ENCODE peak calls at places on chromosomes 13 and 19, in nine cellular contexts. Y is body of pancreas; A is CD8-positive, alpha-beta T cell; H is sigmoid colon; G is Karpas-422; J is breast epithelium; U is tibial artery; M is neural progenitor cell; E is SK-N-SH. W is an unnamed sample.

GRCh38 chr13:94157705-94158218 is 321.7 kb downstream of the DCT start:
- DNase-seq in Y (no peak), A (no peak), H (no peak), G (no peak), J (no peak), U (peak), M (no peak), E (no peak), W (no peak)

GRCh38 chr19:39355253-39355652 is 13.0 kb downstream of the SAMD4B start:
- DNase-seq in Y (no peak), A (no peak), H (no peak), G (no peak), J (no peak), U (no peak), M (no peak), E (no peak), W (no peak)

GRCh38 chr19:33507021-33507956 is 14.3 kb downstream of the PEPD start:
- DNase-seq in Y (no peak), A (no peak), H (no peak), G (no peak), J (no peak), U (no peak), M (no peak), E (peak), W (no peak)

GRCh38 chr13:110759710-110760109 is 46.2 kb downstream of the ING1 start:
- DNase-seq in Y (no peak), A (no peak), H (no peak), G (no peak), J (no peak), U (no peak), M (no peak), E (no peak), W (no peak)

GRCh38 chr19:10543420-10544241 is at the start of gene ATG4D:
- DNase-seq in Y (peak), A (peak), H (peak), G (peak), J (peak), U (peak), M (peak), E (peak), W (peak)

GRCh38 chr13:21825801-21826200 is 154.9 kb downstream of the FGF9 start:
- DNase-seq in Y (no peak), A (no peak), H (no peak), G (no peak), J (no peak), U (no peak), M (no peak), E (no peak), W (no peak)

GRCh38 chr13:94515352-94515751 is 35.9 kb upstream of the DCT start:
- DNase-seq in Y (no peak), A (no peak), H (no peak), G (no peak), J (no peak), U (no peak), M (no peak), E (no peak), W (no peak)

GRCh38 chr13:109645831-109646230 is 140.6 kb downstream of the IRS2 start:
- DNase-seq in Y (no peak), A (no peak), H (no peak), G (no peak), J (no peak), U (no peak), M (no peak), E (no peak), W (no peak)

GRCh38 chr13:29926077-29926476 is 75.7 kb upstream of the UBL3 start:
- DNase-seq in Y (no peak), A (no peak), H (no peak), G (no peak), J (no peak), U (no peak), M (no peak), E (no peak), W (no peak)

GRCh38 chr19:33678796-33679195 is 57.0 kb downstream of the CHST8 start:
- DNase-seq in Y (no peak), A (no peak), H (peak), G (no peak), J (peak), U (peak), M (no peak), E (peak), W (no peak)

GRCh38 chr19:14871619-14872230 is 14.2 kb downstream of the OR7A17 start:
- DNase-seq in Y (no peak), A (no peak), H (no peak), G (peak), J (no peak), U (no peak), M (no peak), E (peak), W (no peak)

GRCh38 chr13:49062297-49062896 is 86.7 kb downstream of the FNDC3A start:
- DNase-seq in Y (no peak), A (no peak), H (no peak), G (no peak), J (no peak), U (no peak), M (no peak), E (no peak), W (no peak)

GRCh38 chr13:77511552-77511951 is 24.0 kb upstream of the SCEL start:
- DNase-seq in Y (no peak), A (no peak), H (no peak), G (no peak), J (no peak), U (no peak), M (no peak), E (no peak), W (no peak)

GRCh38 chr19:10419646-10420443 is 493 bp upstream of the PDE4A start:
- DNase-seq in Y (no peak), A (no peak), H (no peak), G (peak), J (no peak), U (no peak), M (peak), E (peak), W (no peak)

GRCh38 chr19:54674021-54674617 is 11.3 kb downstream of the LILRB4 start:
- DNase-seq in Y (no peak), A (no peak), H (no peak), G (peak), J (no peak), U (no peak), M (peak), E (peak), W (no peak)

GRCh38 chr13:43830481-43830873 is 43.7 kb upstream of the ENOX1 start:
- DNase-seq in Y (no peak), A (no peak), H (no peak), G (no peak), J (no peak), U (no peak), M (no peak), E (no peak), W (no peak)

GRCh38 chr13:53250272-53250875 is 221.8 kb downstream of the OLFM4 start:
- DNase-seq in Y (peak), A (no peak), H (no peak), G (peak), J (no peak), U (no peak), M (peak), E (peak), W (no peak)

GRCh38 chr19:40616941-40617340 is 15.8 kb downstream of the LTBP4 start:
- DNase-seq in Y (no peak), A (no peak), H (no peak), G (no peak), J (no peak), U (no peak), M (no peak), E (no peak), W (no peak)

GRCh38 chr19:16371540-16371986 is 46.9 kb downstream of the KLF2 start:
- DNase-seq in Y (no peak), A (peak), H (no peak), G (no peak), J (no peak), U (no peak), M (no peak), E (no peak), W (peak)

GRCh38 chr13:51919531-51919930 is 57.8 kb downstream of the CCDC70 start:
- DNase-seq in Y (no peak), A (no peak), H (no peak), G (no peak), J (no peak), U (no peak), M (no peak), E (no peak), W (no peak)

GRCh38 chr13:76597868-76598267 is 288.3 kb downstream of the KCTD12 start:
- DNase-seq in Y (no peak), A (no peak), H (no peak), G (no peak), J (no peak), U (no peak), M (no peak), E (no peak), W (no peak)

GRCh38 chr13:28636078-28636477 is 22.9 kb upstream of the POMP start:
- DNase-seq in Y (no peak), A (no peak), H (no peak), G (no peak), J (no peak), U (no peak), M (no peak), E (no peak), W (no peak)

GRCh38 chr19:35352177-35352447 is 4.4 kb downstream of the FFAR1 start:
- DNase-seq in Y (no peak), A (no peak), H (peak), G (no peak), J (peak), U (no peak), M (no peak), E (no peak), W (no peak)

GRCh38 chr13:112844879-112845278 is 124.1 kb upstream of the MCF2L start:
- DNase-seq in Y (no peak), A (no peak), H (no peak), G (no peak), J (no peak), U (no peak), M (no peak), E (no peak), W (no peak)

DNA sequence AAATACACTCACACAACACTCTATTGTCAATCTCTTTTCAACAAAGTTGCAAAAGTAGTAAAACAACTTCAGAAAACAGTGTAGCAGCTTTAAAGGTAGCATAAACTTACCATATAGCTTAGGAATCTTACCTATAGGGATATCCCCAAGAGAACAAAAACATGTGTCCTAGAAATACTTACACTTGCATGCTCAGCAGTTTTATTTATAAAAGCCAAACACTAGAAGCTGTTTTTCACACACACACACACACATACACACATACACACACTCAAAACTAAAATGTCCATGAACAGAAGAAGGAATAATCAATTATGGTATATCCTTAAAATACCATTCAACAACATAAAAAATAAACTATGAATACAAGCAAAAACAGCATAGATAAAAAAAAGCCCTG is 11.7 kb downstream of the ZNF773 start:
- DNase-seq in Y (no peak), A (no peak), H (no peak), G (no peak), J (no peak), U (no peak), M (no peak), E (no peak), W (no peak)
- H3K27ac ChIP-seq in Y (no peak), A (no peak), H (no peak), G (no peak), J (no peak), U (no peak), M (no peak), E (no peak), W (no peak)

DNA sequence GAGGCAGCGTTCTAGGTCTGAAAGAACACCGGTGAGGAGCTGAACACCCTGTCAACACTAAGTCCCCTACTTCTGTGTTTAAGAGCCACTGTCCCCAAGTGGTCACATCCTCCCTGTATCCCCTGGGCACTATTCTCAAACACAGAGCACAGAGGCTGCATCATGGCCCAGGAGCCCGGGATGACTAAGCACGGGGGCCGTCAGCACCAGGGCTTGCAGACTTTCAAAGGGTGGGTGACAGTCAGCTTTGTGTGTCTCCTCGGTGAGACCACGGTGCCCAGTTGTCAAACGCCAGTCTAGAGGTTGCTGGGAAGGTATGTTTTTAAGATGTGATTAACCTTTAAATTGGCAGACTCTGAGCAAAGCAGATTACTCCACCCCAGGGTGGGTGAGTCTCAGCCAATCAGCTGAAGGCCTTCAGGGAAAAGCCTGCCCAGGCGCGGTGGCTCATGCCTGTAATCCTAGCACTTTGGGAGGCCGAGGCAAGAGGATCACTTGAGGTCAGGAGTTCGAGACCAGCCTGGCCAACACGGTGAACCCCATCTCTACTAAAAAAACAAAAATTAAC is 8.0 kb downstream of the MAP2K2 start:
- DNase-seq in Y (no peak), A (no peak), H (no peak), G (no peak), J (no peak), U (no peak), M (no peak), E (peak), W (no peak)
- H3K27ac ChIP-seq in Y (no peak), A (peak), H (no peak), G (peak), J (no peak), U (peak), M (no peak), E (no peak), W (no peak)

DNA sequence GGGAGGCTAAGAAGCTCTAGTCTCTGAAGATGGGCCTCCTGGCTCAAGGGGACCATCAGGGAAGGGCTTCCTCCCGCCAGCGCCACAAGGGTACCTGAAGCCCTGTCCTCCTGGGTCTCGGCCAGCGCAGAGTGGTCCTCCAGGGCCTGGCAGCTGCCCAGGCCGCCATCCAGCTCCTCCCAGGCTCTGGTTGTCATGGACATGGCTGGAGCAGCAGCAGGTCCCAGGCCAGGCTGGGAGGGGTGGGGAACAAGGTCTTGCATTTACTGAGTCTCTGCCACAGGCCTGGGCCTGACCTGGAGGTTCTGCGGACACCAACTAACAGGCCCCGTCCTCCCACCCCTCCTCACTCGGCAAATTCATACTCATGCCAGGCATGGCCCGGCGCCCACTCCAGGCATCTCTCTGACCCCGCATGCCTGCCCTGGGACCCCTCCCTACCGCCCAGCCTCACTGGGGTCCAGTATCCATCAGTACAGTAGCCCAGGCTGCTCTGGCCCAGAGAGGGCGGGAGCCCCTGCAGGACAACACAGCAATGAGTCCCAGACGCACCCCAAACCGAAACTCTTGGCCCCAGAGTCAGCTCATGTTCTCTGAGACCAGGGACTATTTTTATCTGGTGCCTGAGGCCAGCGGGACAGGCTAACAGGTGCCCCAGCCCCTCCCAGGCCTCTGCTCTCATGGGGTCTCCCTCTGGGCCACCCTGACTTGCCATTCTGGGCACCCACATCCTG is 938 bp downstream of the JSRP1 start:
- DNase-seq in Y (no peak), A (no peak), H (no peak), G (no peak), J (no peak), U (no peak), M (no peak), E (peak), W (no peak)
- H3K27ac ChIP-seq in Y (no peak), A (no peak), H (no peak), G (no peak), J (no peak), U (no peak), M (no peak), E (no peak), W (no peak)

GRCh38 chr13:24280722-24281121 is 28.7 kb upstream of the C1QTNF9 start:
- DNase-seq in Y (no peak), A (no peak), H (no peak), G (no peak), J (no peak), U (no peak), M (no peak), E (no peak), W (no peak)
- H3K27ac ChIP-seq in Y (no peak), A (no peak), H (no peak), G (no peak), J (no peak), U (no peak), M (no peak), E (no peak), W (no peak)

DNA sequence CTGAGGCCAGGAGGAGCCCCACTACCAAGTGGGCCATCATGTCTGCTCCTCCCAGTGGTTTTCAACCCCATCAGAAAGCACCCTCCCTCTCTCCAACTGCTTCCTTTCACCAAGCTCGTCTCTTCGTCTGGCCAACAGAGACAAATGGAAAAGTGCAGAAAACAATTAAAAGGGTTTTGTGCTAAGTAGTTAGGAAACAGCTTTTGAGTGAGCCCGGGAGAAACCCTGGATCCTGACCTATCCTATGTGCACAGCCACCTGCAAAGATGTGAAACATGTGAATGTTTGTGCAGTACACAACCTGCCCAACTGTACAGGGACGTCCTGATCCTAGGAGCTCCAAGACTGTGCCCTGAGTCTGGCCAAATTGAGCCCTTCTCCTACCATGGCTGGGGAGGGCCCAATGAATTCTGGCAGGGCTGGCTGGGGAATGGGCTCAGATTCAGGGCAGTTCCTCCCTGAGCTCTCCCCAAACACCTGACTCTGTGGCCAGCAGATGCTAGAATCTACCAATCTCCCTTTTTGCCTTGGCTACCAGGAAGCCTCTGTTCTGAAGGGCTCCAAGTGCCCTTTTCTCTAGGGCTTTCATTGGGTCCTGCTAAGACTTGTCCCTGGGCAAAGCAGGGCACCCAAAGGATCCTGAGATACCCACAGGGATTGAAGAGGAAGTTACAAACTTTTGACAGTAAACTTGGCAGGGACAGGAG is 7.9 kb downstream of the TLE5 start:
- DNase-seq in Y (no peak), A (no peak), H (no peak), G (peak), J (no peak), U (no peak), M (no peak), E (no peak), W (no peak)
- H3K27ac ChIP-seq in Y (peak), A (no peak), H (peak), G (no peak), J (peak), U (no peak), M (no peak), E (no peak), W (no peak)

W was measured in heart left ventricle.